ENCODE peak calls at places on chromosome X, in eight cellular contexts. L is aorta; X is neural crest cell; I is T1000; U is adipocyte; J is activated CD8-positive, alpha-beta memory T cell treated with anti-CD3 and anti-CD28 coated beads for 24 hours; A is NCI-H1105; G is ecto neural progenitor cell. K is an unnamed sample.

GRCh38 chrX:23634181-23634580 is 33.1 kb upstream of the PRDX4 start:
- DNase-seq in L (no peak), X (no peak), I (no peak), U (peak), J (no peak), A (peak), G (no peak), K (no peak)

GRCh38 chrX:110665636-110666035 is 130.0 kb downstream of the CHRDL1 start:
- DNase-seq in L (no peak), X (peak), I (no peak), U (peak), J (peak), A (no peak), G (no peak), K (no peak)

GRCh38 chrX:2705461-2705860 is 14.4 kb downstream of the CD99 start:
- DNase-seq in L (no peak), X (no peak), I (no peak), U (no peak), J (no peak), A (no peak), G (no peak), K (no peak)

GRCh38 chrX:41303013-41303412 is 30.9 kb upstream of the DDX3X start:
- DNase-seq in L (no peak), X (no peak), I (peak), U (no peak), J (no peak), A (no peak), G (no peak), K (no peak)

GRCh38 chrX:15465347-15465746 is 27.8 kb downstream of the PIR start:
- DNase-seq in L (no peak), X (no peak), I (no peak), U (peak), J (no peak), A (no peak), G (no peak), K (peak)

GRCh38 chrX:40504801-40505605 is 75.8 kb upstream of the ATP6AP2 start:
- DNase-seq in L (no peak), X (no peak), I (peak), U (peak), J (no peak), A (no peak), G (no peak), K (no peak)

GRCh38 chrX:67922950-67923349 is 379.1 kb downstream of the AR start:
- DNase-seq in L (no peak), X (no peak), I (no peak), U (no peak), J (no peak), A (no peak), G (no peak), K (no peak)

GRCh38 chrX:16664059-16664458 is 14.1 kb downstream of the S100G start:
- DNase-seq in L (no peak), X (no peak), I (no peak), U (no peak), J (no peak), A (no peak), G (no peak), K (no peak)

GRCh38 chrX:19743386-19743785 is 144.0 kb downstream of the SH3KBP1 start:
- DNase-seq in L (no peak), X (no peak), I (no peak), U (no peak), J (no peak), A (no peak), G (no peak), K (peak)